ENCODE peak calls at places on chromosome 12, in five cellular contexts. F is IMR-90, X is H9, O is H1, G is mesenchymal stem cell. P is an unnamed sample.

GRCh38 chr12:70535896-70536374 is 101.3 kb downstream of the PTPRB start:
- DNase-seq in F (no peak), X (no peak), O (no peak), G (no peak), P (no peak)

GRCh38 chr12:46406352-46407027 is 33.9 kb upstream of the SLC38A2 start:
- DNase-seq in F (no peak), X (no peak), O (no peak), G (no peak), P (no peak)

GRCh38 chr12:48980953-48981756 is 3.0 kb downstream of the WNT1 start:
- DNase-seq in F (peak), X (no peak), O (no peak), G (peak), P (no peak)

GRCh38 chr12:31008241-31008711 is 65.4 kb upstream of the DDX11 start:
- DNase-seq in F (no peak), X (no peak), O (no peak), G (no peak), P (no peak)

GRCh38 chr12:1801285-1801975 is 18.9 kb upstream of the LRTM2 start:
- DNase-seq in F (peak), X (peak), O (no peak), G (no peak), P (no peak)

GRCh38 chr12:107134558-107134957 is 41.2 kb upstream of the CRY1 start:
- DNase-seq in F (no peak), X (peak), O (peak), G (no peak), P (no peak)

GRCh38 chr12:108653082-108653516 is 19.4 kb upstream of the SELPLG start:
- DNase-seq in F (no peak), X (no peak), O (no peak), G (no peak), P (no peak)

GRCh38 chr12:2083008-2083407 is 30.2 kb downstream of the CACNA1C start:
- DNase-seq in F (peak), X (no peak), O (no peak), G (no peak), P (no peak)

DNA sequence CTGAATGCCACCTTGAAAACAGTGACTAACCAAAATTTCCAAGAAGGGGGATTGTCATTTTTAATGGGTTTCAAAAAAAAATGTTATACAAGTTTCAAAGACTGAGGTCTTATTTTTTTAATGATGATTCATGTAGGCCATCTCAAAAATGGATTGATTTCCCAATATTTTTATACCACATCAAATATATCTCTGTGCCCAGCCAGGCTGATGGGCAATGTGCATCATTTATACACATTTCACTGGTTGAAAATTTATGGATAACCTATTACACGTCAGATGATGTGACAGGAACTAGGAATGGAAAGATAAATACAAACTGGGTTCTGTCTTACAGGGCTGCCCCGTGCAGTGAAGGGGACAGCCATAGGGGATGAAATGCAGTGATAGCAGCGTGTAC is 112.7 kb upstream of the TMPO start:
- DNase-seq in F (no peak), X (no peak), O (no peak), G (no peak), P (no peak)
- H2AK5ac ChIP-seq in F (no peak), X (no peak), O (no peak), G (no peak), P (no peak)

GRCh38 chr12:124836759-124837158 is 26.9 kb downstream of the SCARB1 start:
- DNase-seq in F (no peak), X (no peak), O (no peak), G (no peak), P (no peak)

GRCh38 chr12:124837958-124838803 is 25.5 kb downstream of the SCARB1 start:
- DNase-seq in F (peak), X (no peak), O (no peak), G (peak), P (no peak)

GRCh38 chr12:124835652-124836410 is 27.8 kb downstream of the SCARB1 start:
- DNase-seq in F (no peak), X (no peak), O (no peak), G (no peak), P (no peak)

GRCh38 chr12:124834822-124835221 is 28.8 kb downstream of the SCARB1 start:
- DNase-seq in F (no peak), X (no peak), O (no peak), G (no peak), P (no peak)

DNA sequence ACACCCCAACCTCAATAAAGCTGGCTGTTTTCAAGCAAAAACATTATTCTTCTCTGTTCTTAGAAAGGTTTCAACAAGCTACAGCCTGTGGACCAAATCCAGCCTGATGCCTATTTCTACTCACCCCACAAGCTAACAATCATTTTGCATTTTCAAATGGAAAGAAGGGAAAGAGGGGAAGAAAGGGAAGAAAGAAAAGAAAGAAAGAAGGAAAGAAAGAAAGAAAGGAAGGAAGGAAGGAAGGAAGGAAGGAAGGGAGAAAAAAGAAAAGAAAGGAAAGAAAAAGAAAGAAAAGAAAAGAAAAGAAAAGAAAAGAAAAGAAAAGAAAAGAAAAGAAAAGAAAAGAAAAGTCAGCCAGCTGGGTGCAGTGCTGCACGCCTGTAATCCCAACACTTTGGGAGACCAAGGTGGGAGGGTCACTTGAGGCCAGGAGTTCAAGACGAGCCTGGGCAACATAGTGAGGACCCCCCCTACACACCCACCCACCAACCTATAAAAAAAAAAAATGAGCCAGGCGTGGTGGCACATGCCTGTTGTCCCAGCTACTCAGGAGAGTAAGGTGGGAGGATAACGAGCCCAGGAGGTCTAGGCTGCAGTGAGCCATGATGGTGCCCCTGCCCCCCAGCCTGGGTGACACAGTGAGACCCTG is 26.3 kb downstream of the SCARB1 start:
- DNase-seq in F (no peak), X (no peak), O (no peak), G (no peak), P (no peak)
- H4K91ac ChIP-seq in F (peak), X (no peak), O (no peak), G (no peak), P (no peak)

DNA sequence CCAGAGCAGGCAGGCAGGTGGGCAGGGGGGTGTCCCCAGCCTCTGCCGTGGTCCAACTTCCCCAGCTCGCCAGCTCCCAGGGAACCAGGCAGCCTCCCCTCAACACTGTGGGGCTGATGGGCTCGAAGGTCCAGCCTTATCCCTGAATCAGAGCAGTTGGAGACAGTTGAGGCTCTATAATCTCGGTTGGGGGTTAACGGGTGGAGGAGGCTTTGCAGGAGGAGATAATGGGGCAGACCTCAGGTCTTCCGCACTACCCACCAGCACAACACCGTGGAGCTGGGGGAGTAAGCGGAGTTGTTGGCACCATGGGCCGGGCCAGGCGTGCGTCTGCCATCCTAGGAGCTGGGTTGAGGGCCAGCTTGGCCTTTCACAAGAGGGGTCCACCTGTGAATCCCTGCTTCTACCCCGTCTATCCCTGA is 13.9 kb upstream of the HDAC7 start:
- DNase-seq in F (no peak), X (peak), O (no peak), G (no peak), P (no peak)
- H2AK5ac ChIP-seq in F (no peak), X (no peak), O (no peak), G (peak), P (peak)

DNA sequence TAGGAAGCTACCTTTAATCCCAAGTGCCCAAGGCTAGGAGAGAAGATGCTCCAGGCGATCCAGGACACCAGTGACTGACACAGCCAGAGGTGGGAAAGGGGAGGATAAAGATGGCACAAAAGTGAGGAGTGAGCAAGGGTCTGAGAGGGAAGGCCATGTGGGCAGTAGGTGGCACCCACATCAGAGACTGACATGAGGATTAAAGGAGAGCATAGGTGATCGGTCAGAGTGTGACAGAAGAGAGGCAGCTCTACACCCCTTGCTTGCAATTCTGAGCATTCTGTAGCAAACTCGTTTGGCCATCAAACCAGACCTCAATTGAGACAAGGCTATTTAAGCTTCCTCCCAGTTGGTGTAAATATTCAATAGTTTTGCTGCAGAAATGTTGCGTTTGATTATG is 724 bp upstream of the CD27 start:
- DNase-seq in F (no peak), X (no peak), O (no peak), G (no peak), P (no peak)
- H4K91ac ChIP-seq in F (no peak), X (no peak), O (no peak), G (no peak), P (no peak)

DNA sequence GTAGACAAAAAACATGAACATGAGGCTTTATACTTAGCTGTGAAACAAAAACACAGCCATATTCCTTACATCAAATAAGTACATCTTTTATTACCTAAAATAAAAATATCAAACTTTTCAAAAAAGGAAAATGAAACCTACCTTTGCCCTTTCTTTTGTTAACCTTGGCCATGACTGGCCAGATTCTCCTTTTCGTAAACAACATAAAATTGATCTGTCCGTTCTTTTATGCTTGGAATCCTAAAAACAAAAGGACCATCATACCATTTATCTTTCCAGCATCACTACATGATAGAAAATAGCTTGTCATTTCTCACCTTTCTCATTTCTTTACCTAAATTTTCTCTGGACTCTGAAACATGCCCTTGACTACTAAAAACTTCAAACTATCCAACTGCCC is 16.5 kb downstream of the PTGES3 start:
- DNase-seq in F (no peak), X (no peak), O (no peak), G (no peak), P (no peak)
- H2AK5ac ChIP-seq in F (no peak), X (no peak), O (no peak), G (no peak), P (no peak)

DNA sequence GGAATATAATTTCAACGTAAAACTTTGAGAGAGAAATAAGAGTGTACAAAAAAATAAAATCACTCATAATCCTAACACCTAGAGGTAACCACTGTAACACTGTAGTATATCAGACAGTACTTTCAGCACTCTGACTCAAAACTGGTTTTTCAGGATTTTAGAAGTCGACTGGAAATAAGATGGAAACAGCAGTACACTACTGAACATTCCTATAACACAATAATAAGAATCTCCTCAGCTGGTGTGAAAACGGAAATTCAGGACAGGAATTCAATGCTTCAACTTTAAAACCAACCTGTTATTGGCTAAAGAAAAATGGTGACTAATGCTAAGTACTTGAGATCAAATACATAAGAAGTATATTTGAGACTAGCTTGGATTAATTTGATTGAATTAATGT is 12.3 kb upstream of the PITPNM2 start:
- DNase-seq in F (no peak), X (no peak), O (no peak), G (no peak), P (no peak)
- H4K91ac ChIP-seq in F (no peak), X (no peak), O (no peak), G (no peak), P (no peak)

DNA sequence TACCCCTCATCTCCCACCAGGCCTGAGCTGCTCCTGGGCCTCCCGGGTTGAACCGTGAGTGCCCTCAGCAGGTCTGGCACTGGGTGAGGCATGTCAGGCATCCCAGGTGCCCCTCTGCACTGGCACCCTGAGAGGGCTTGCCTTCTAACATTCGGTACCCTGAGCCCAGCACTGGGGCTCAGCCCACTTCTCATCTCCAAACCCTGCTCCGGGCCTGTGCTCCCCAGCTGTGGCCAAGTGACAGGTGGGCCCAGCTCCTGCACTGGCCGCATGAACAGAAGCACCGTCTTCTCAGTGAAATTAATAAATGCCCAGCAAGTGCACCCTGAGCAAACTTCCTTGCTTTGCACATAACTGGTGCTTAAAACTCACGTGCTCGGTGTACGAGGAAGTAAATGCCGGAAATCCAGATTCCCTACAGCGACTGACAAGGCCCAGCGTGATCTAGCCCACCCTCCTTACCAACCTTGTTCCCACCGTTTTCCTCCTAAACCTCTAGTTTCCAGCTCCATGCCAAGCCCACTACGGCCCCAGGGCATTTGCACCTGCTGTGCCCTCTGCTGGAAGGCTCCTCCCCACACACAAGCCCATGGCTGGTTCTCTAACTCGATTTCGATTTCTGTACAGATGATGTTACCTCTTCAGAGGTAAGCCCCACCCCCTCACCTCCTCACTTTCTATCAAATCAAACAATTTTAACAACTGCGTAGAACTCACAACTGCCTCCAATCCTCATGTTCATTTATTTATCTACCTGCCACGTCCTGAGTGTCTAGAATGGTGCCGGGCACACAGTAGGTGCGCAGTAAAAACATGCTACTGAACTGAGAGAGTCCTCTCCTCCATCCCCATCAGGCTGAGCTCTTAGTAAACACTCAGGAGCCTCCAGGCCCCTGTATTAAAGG is 115.3 kb upstream of the NCOR2 start:
- DNase-seq in F (no peak), X (no peak), O (no peak), G (no peak), P (no peak)
- H2AK5ac ChIP-seq in F (peak), X (no peak), O (no peak), G (peak), P (peak)

DNA sequence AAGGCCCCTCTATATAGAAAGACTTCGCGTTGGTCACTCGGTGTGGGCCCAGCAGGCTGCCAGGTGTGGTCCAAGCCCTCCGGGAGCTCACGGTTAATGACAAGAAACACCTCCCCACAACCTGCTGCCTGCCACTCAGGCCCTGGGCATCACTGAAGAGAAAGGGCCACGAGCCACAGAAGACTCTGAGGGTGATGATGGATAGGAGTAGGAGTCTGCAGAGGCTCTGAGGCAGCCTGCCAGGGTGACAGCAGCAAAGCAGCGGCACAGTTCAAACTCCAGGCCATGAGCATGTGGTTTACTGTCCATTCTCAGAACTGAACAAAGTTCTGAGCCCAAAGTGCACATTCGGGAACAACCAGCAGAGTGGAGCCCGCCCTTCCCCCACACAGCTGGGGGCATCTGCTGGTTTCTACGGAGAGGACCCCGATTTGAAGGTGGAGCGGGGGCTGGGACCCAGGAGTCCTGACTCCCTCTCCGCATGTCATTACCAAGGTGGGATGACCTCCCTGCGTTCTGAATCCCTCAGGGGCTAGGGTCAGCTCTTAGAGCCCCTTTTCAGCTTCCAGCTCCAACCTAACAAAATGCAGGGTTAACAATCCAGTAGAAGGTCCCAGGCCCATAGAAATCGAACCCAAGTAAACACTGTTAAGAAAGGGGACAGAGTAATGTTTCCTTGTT is 65.8 kb downstream of the VWF start:
- DNase-seq in F (no peak), X (no peak), O (no peak), G (no peak), P (no peak)
- H4K91ac ChIP-seq in F (peak), X (no peak), O (no peak), G (no peak), P (no peak)